ENCODE peak calls at places on chromosomes 7 and 10, in seven cellular contexts. O, R, D, A, U, C and V are unnamed samples.
A peak's percentile ranks its signal among the peaks of the same experiment; 100 is the strongest.

GRCh38 chr7:77824636-77825035 is 26.1 kb downstream of the PHTF2 start:
- DNase-seq in C (no peak), O (no peak), U (no peak), D (no peak), R (no peak), A (no peak), V (no peak)

GRCh38 chr10:25934673-25935139 is 677 bp downstream of the MYO3A start:
- DNase-seq in O (peak; percentile 68), U (no peak), D (no peak), C (peak; percentile 8), A (peak; percentile 63), R (no peak), V (no peak)

GRCh38 chr7:43364391-43364790 is 218.5 kb upstream of the STK17A start:
- DNase-seq in D (no peak), A (no peak), C (no peak), R (no peak), O (no peak), U (no peak), V (no peak)

GRCh38 chr7:36686499-36686898 is 37.8 kb downstream of the AOAH start:
- DNase-seq in U (peak; percentile 11), D (no peak), O (peak; percentile 11), A (no peak), C (no peak), R (peak; percentile 41), V (no peak)

GRCh38 chr7:29851487-29851886 is 45.2 kb downstream of the WIPF3 start:
- DNase-seq in R (no peak), U (no peak), A (no peak), C (no peak), D (no peak), O (no peak), V (no peak)

GRCh38 chr10:121947931-121948330 is 20.1 kb upstream of the ATE1 start:
- DNase-seq in O (peak; percentile 65), D (no peak), U (no peak), R (no peak), A (no peak), C (no peak), V (no peak)

GRCh38 chr7:124702385-124702784 is 63.2 kb downstream of the GPR37 start:
- DNase-seq in U (peak; percentile 39), A (no peak), C (no peak), D (no peak), R (peak; percentile 65), O (no peak), V (no peak)

GRCh38 chr7:3013975-3014792 is 29.5 kb downstream of the CARD11 start:
- DNase-seq in R (no peak), A (no peak), C (no peak), D (no peak), U (no peak), O (no peak), V (no peak)

GRCh38 chr7:26188291-26188999 is 12.1 kb downstream of the HNRNPA2B1 start:
- DNase-seq in U (no peak), C (no peak), O (peak; percentile 55), R (no peak), D (no peak), A (no peak), V (no peak)

GRCh38 chr7:26681819-26682418 is 182.5 kb downstream of the SKAP2 start:
- DNase-seq in O (no peak), D (no peak), R (peak; percentile 35), C (no peak), A (no peak), U (peak; percentile 34), V (no peak)

GRCh38 chr10:124671486-124672075 is 72.6 kb downstream of the FAM53B start:
- DNase-seq in U (peak; percentile 42), A (no peak), O (peak; percentile 87), D (no peak), C (no peak), R (no peak), V (peak; percentile 48)

GRCh38 chr7:95485749-95486148 is at the start of gene ASB4:
- DNase-seq in C (no peak), R (no peak), U (no peak), D (no peak), A (no peak), O (no peak), V (no peak)

GRCh38 chr7:84302949-84303348 is 108.4 kb upstream of the SEMA3A start:
- DNase-seq in R (no peak), D (no peak), A (no peak), U (no peak), C (peak; percentile 11), O (peak; percentile 12), V (no peak)

DNA sequence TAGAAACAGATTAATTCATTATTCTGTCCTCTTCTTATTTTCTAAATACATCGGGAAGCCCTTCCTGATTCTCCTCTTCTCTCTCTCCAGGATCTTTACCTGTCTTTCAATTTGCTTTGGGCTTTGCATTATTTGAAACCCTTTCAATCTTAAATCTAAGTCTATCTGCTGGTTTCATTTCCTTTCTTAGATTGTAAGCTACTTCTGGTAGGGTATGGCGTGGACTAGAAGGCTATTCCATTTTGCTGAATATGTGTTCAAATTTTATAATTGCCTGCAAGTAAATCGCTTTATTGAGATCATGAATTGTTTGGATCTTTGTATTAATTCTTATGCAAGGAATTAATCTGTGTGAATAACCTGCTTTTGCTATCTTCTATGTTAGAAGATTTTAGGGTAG is 11.1 kb downstream of the STAM start:
- DNase-seq in O (no peak), A (no peak), C (no peak), U (no peak), D (no peak), R (no peak), V (no peak)
- H3K27ac ChIP-seq in O (no peak overlapping the region), A (no peak overlapping the region), C (peak overlapping the region; percentile 34), U (no peak overlapping the region), D (no peak overlapping the region), R (no peak overlapping the region), V (no peak overlapping the region)

DNA sequence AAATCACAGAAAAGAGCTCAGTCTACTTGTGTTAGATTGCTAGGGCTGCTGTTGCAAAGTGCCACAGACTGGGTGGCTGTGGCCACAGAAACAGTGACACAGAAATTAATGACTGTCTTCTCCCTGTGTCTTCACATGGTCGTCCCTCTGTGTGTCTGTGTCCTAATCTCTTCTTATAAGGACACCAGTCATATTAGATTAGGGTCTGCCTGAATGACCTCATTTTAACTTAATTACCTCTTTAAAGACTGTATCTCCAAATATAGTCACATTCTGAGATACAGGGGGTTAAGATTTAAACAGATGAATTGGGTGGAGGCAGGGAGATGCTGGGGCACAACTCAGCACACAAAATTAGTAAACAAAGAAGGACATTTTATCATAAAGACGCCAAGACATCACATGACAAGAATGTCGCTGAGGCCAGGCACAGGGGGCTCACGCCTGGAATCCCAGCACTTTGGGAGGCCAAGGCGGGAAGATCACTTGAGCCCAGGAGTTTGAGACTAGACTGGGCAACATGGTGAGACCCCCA is 23.3 kb upstream of the PARD3 start:
- DNase-seq in C (no peak), R (no peak), D (no peak), A (no peak), O (no peak), U (no peak), V (no peak)
- H2BK120ac ChIP-seq in C (no peak overlapping the region), R (no peak overlapping the region), D (no peak overlapping the region), A (no peak overlapping the region), O (no peak overlapping the region), U (no peak overlapping the region), V (no peak overlapping the region)

DNA sequence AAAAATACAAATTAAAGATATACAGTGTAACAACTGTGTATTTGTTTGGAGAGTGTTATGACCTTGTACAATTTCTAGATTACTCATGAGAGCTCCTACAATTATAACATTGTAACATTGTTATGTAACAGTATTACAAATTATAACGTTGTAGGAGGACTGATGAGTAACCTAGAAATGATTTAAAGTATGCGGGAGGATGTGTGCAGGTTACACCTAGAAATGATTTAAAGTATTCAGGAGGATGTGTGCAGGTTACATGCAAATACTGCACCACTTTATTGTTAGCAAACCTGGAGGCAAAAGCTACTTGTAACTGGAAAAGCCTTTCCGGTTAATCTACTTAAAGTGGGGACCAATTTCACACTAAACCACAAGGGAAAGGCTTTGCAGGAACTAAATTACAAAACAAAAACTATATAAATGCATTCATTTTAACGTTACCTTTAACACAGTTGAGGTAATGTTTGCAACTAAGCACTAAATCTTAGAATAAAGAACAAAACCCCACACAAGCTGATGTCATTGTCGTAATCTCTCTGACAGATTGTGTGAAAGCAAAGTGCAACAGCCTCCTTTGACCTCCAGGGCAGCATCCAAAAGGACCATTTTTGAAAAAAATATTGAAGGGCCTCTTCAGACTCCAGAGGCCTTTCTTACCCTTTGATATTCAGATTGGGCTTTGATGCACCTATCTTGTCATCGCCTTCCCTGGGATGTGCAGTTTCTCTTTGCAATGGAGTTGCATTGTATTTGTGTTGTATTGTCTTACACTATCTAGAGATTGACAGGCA is 522.1 kb upstream of the FOXK1 start:
- DNase-seq in U (no peak), D (no peak), A (no peak), O (no peak), C (peak; percentile 24), R (no peak), V (no peak)
- H2BK5ac ChIP-seq in U (no peak overlapping the region), D (no peak overlapping the region), A (no peak overlapping the region), O (no peak overlapping the region), C (no peak overlapping the region), R (no peak overlapping the region), V (no peak overlapping the region)

DNA sequence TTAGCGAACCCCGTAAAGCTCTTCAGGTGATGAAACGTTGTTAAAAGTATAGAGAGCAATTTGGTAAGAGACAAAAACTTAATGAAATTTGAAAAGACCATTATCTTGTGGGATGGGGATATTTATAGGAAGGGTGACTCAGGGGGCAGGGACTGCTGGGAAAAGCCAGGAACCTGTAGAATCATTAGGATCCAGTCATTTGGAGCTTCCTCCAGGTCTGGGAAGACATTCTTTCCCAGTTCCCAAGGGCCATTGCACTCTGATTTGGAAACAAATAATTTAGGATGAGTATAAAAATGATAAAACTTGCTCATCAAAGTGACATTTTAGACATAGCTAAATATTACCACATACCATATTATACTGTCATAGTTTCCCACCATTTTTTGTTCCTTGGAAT is 143.9 kb downstream of the PFKFB3 start:
- DNase-seq in C (no peak), O (no peak), R (no peak), U (peak; percentile 10), D (no peak), A (no peak), V (no peak)
- H3K27ac ChIP-seq in C (no peak overlapping the region), O (no peak overlapping the region), R (no peak overlapping the region), U (no peak overlapping the region), D (no peak overlapping the region), A (no peak overlapping the region), V (no peak overlapping the region)

DNA sequence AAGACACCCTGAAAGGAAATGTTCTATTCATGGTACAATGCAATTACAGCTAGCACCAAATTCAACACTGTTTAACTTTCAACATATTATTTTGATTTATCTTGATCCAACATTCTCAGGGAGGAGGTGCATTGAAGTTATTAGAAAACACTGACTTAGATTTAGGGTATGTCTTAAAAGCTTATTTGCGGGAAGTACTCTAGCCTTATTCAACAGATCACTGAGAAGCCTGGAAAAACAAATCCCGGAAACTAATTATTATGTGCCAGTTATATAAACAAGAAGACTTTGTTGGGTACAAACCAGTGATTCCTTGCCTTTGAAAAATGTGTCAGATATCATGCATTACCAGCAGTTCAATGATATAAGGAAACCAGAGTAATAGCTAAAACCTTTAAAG is 160.1 kb downstream of the CFTR start:
- DNase-seq in R (no peak), D (no peak), C (no peak), O (no peak), U (no peak), A (no peak), V (no peak)
- H2BK120ac ChIP-seq in R (no peak overlapping the region), D (no peak overlapping the region), C (no peak overlapping the region), O (no peak overlapping the region), U (no peak overlapping the region), A (no peak overlapping the region), V (no peak overlapping the region)